ENCODE peak calls at places on chromosome 17, in eight cellular contexts. A, Z, I, S, U, H, V and E are unnamed samples.

GRCh38 chr17:4499431-4500187 is 928 bp downstream of the SPNS2 start:
- DNase-seq in A (peak; percentile 74), Z (peak; percentile 45), I (no peak), S (no peak), U (no peak), H (no peak), V (no peak), E (no peak)

GRCh38 chr17:1227917-1228751 is 42.1 kb upstream of the BHLHA9 start:
- DNase-seq in A (peak; percentile 74), Z (no peak), I (no peak), S (no peak), U (peak; percentile 54), H (peak; percentile 81), V (no peak), E (peak; percentile 28)

GRCh38 chr17:10622610-10623485 is 34.3 kb downstream of the MYH3 start:
- DNase-seq in A (no peak), Z (no peak), I (no peak), S (no peak), U (no peak), H (no peak), V (no peak), E (no peak)

GRCh38 chr17:63478814-63479494 is 2.1 kb downstream of the ACE start:
- DNase-seq in A (peak; percentile 85), Z (peak; percentile 75), I (peak; percentile 62), S (peak; percentile 65), U (peak; percentile 76), H (peak; percentile 92), V (peak; percentile 89), E (peak; percentile 99)

GRCh38 chr17:33049781-33050414 is 58.3 kb downstream of the SPACA3 start:
- DNase-seq in A (peak; percentile 40), Z (peak; percentile 6), I (peak; percentile 27), S (peak; percentile 5), U (no peak), H (peak; percentile 71), V (peak; percentile 50), E (peak; percentile 84)

GRCh38 chr17:59357929-59358328 is 26.5 kb downstream of the YPEL2 start:
- DNase-seq in A (no peak), Z (no peak), I (no peak), S (peak; percentile 75), U (no peak), H (no peak), V (no peak), E (peak; percentile 70)

GRCh38 chr17:82020874-82021727 is 1.6 kb downstream of the CENPX start:
- DNase-seq in A (peak; percentile 57), Z (peak; percentile 38), I (peak; percentile 38), S (no peak), U (peak; percentile 74), H (peak; percentile 53), V (peak; percentile 77), E (peak; percentile 81)

GRCh38 chr17:40317880-40318834 is 9.2 kb downstream of the RARA start:
- DNase-seq in A (peak; percentile 95), Z (peak; percentile 94), I (peak; percentile 90), S (no peak), U (peak; percentile 97), H (peak; percentile 98), V (peak; percentile 96), E (peak; percentile 98)

GRCh38 chr17:40451420-40451819 is 8.2 kb downstream of the IGFBP4 start:
- DNase-seq in A (no peak), Z (no peak), I (no peak), S (no peak), U (peak; percentile 85), H (no peak), V (no peak), E (peak; percentile 87)

GRCh38 chr17:35433075-35433894 is 985 bp upstream of the SLFN12 start:
- DNase-seq in A (peak; percentile 31), Z (no peak), I (peak; percentile 55), S (peak; percentile 93), U (peak; percentile 67), H (peak; percentile 66), V (peak; percentile 91), E (peak; percentile 93)

GRCh38 chr17:28549274-28550132 is 2.9 kb downstream of the UNC119 start:
- DNase-seq in A (peak; percentile 15), Z (no peak), I (peak; percentile 33), S (no peak), U (no peak), H (peak; percentile 80), V (no peak), E (no peak)